ENCODE peak calls at places on chromosomes 16 and 17, in eight cellular contexts. One of them, this sample, is unnamed.

GRCh38 chr17:62933986-62934385 is 32.0 kb upstream of the TANC2 start:
- DNase-seq in A549: no peak
- DNase-seq in fibroblast of lung: no peak
- DNase-seq in fibroblast of pulmonary artery: peak
- DNase-seq in activated T-cell treated with anti-CD3 and anti-CD28 coated beads, Interleukin-2, amount 50 U/mL, for 4 hours: no peak
- DNase-seq in GM12878: no peak
- DNase-seq in T47D: no peak
- DNase-seq in stimulated activated CD4-positive, alpha-beta T cell treated with anti-CD3 and anti-CD28 coated beads, Interleukin-1b, Interleukin-23, amount 100 ng/mL, for 24 hours: no peak
- DNase-seq in this sample: no peak

GRCh38 chr16:31472559-31473203 is 729 bp downstream of the TGFB1I1 start:
- DNase-seq in A549: peak
- DNase-seq in fibroblast of lung: peak
- DNase-seq in fibroblast of pulmonary artery: peak
- DNase-seq in activated T-cell treated with anti-CD3 and anti-CD28 coated beads, Interleukin-2, amount 50 U/mL, for 4 hours: no peak
- DNase-seq in GM12878: no peak
- DNase-seq in T47D: peak
- DNase-seq in stimulated activated CD4-positive, alpha-beta T cell treated with anti-CD3 and anti-CD28 coated beads, Interleukin-1b, Interleukin-23, amount 100 ng/mL, for 24 hours: no peak
- DNase-seq in this sample: peak

GRCh38 chr16:751152-752007 is 9.2 kb upstream of the MSLN start:
- DNase-seq in A549: no peak
- DNase-seq in fibroblast of lung: no peak
- DNase-seq in fibroblast of pulmonary artery: no peak
- DNase-seq in activated T-cell treated with anti-CD3 and anti-CD28 coated beads, Interleukin-2, amount 50 U/mL, for 4 hours: no peak
- DNase-seq in GM12878: no peak
- DNase-seq in T47D: peak
- DNase-seq in stimulated activated CD4-positive, alpha-beta T cell treated with anti-CD3 and anti-CD28 coated beads, Interleukin-1b, Interleukin-23, amount 100 ng/mL, for 24 hours: no peak
- DNase-seq in this sample: no peak

GRCh38 chr17:45388604-45389325 is 43.9 kb downstream of the ARHGAP27 start:
- DNase-seq in A549: no peak
- DNase-seq in fibroblast of lung: peak
- DNase-seq in fibroblast of pulmonary artery: no peak
- DNase-seq in activated T-cell treated with anti-CD3 and anti-CD28 coated beads, Interleukin-2, amount 50 U/mL, for 4 hours: no peak
- DNase-seq in GM12878: no peak
- DNase-seq in T47D: no peak
- DNase-seq in stimulated activated CD4-positive, alpha-beta T cell treated with anti-CD3 and anti-CD28 coated beads, Interleukin-1b, Interleukin-23, amount 100 ng/mL, for 24 hours: no peak
- DNase-seq in this sample: no peak

GRCh38 chr17:71505200-71505599 is 615.6 kb upstream of the SOX9 start:
- DNase-seq in A549: no peak
- DNase-seq in fibroblast of lung: no peak
- DNase-seq in fibroblast of pulmonary artery: no peak
- DNase-seq in activated T-cell treated with anti-CD3 and anti-CD28 coated beads, Interleukin-2, amount 50 U/mL, for 4 hours: no peak
- DNase-seq in GM12878: no peak
- DNase-seq in T47D: no peak
- DNase-seq in stimulated activated CD4-positive, alpha-beta T cell treated with anti-CD3 and anti-CD28 coated beads, Interleukin-1b, Interleukin-23, amount 100 ng/mL, for 24 hours: no peak
- DNase-seq in this sample: no peak

GRCh38 chr17:48427598-48427997 is 2.4 kb downstream of the SKAP1 start:
- DNase-seq in A549: no peak
- DNase-seq in fibroblast of lung: no peak
- DNase-seq in fibroblast of pulmonary artery: no peak
- DNase-seq in activated T-cell treated with anti-CD3 and anti-CD28 coated beads, Interleukin-2, amount 50 U/mL, for 4 hours: peak
- DNase-seq in GM12878: no peak
- DNase-seq in T47D: no peak
- DNase-seq in stimulated activated CD4-positive, alpha-beta T cell treated with anti-CD3 and anti-CD28 coated beads, Interleukin-1b, Interleukin-23, amount 100 ng/mL, for 24 hours: peak
- DNase-seq in this sample: no peak

GRCh38 chr16:70158261-70158939 is 15.2 kb upstream of the CLEC18C start:
- DNase-seq in A549: peak
- DNase-seq in fibroblast of lung: no peak
- DNase-seq in fibroblast of pulmonary artery: no peak
- DNase-seq in activated T-cell treated with anti-CD3 and anti-CD28 coated beads, Interleukin-2, amount 50 U/mL, for 4 hours: no peak
- DNase-seq in GM12878: no peak
- DNase-seq in T47D: peak
- DNase-seq in stimulated activated CD4-positive, alpha-beta T cell treated with anti-CD3 and anti-CD28 coated beads, Interleukin-1b, Interleukin-23, amount 100 ng/mL, for 24 hours: no peak
- DNase-seq in this sample: peak

GRCh38 chr16:56190903-56191806 is at the start of gene GNAO1:
- DNase-seq in A549: peak
- DNase-seq in fibroblast of lung: peak
- DNase-seq in fibroblast of pulmonary artery: peak
- DNase-seq in activated T-cell treated with anti-CD3 and anti-CD28 coated beads, Interleukin-2, amount 50 U/mL, for 4 hours: peak
- DNase-seq in GM12878: no peak
- DNase-seq in T47D: peak
- DNase-seq in stimulated activated CD4-positive, alpha-beta T cell treated with anti-CD3 and anti-CD28 coated beads, Interleukin-1b, Interleukin-23, amount 100 ng/mL, for 24 hours: no peak
- DNase-seq in this sample: peak

GRCh38 chr16:84574191-84574590 is 43.7 kb downstream of the COTL1 start:
- DNase-seq in A549: no peak
- DNase-seq in fibroblast of lung: no peak
- DNase-seq in fibroblast of pulmonary artery: no peak
- DNase-seq in activated T-cell treated with anti-CD3 and anti-CD28 coated beads, Interleukin-2, amount 50 U/mL, for 4 hours: no peak
- DNase-seq in GM12878: no peak
- DNase-seq in T47D: no peak
- DNase-seq in stimulated activated CD4-positive, alpha-beta T cell treated with anti-CD3 and anti-CD28 coated beads, Interleukin-1b, Interleukin-23, amount 100 ng/mL, for 24 hours: no peak
- DNase-seq in this sample: no peak

GRCh38 chr17:42118545-42118944 is 2.6 kb downstream of the KAT2A start:
- DNase-seq in A549: peak
- DNase-seq in fibroblast of lung: peak
- DNase-seq in fibroblast of pulmonary artery: peak
- DNase-seq in activated T-cell treated with anti-CD3 and anti-CD28 coated beads, Interleukin-2, amount 50 U/mL, for 4 hours: peak
- DNase-seq in GM12878: no peak
- DNase-seq in T47D: peak
- DNase-seq in stimulated activated CD4-positive, alpha-beta T cell treated with anti-CD3 and anti-CD28 coated beads, Interleukin-1b, Interleukin-23, amount 100 ng/mL, for 24 hours: no peak
- DNase-seq in this sample: peak

GRCh38 chr16:86709902-86710601 is 131.7 kb downstream of the FOXL1 start:
- DNase-seq in A549: no peak
- DNase-seq in fibroblast of lung: no peak
- DNase-seq in fibroblast of pulmonary artery: no peak
- DNase-seq in activated T-cell treated with anti-CD3 and anti-CD28 coated beads, Interleukin-2, amount 50 U/mL, for 4 hours: no peak
- DNase-seq in GM12878: no peak
- DNase-seq in T47D: no peak
- DNase-seq in stimulated activated CD4-positive, alpha-beta T cell treated with anti-CD3 and anti-CD28 coated beads, Interleukin-1b, Interleukin-23, amount 100 ng/mL, for 24 hours: no peak
- DNase-seq in this sample: no peak

GRCh38 chr16:84810518-84811273 is 9.1 kb upstream of the CRISPLD2 start:
- DNase-seq in A549: no peak
- DNase-seq in fibroblast of lung: peak
- DNase-seq in fibroblast of pulmonary artery: peak
- DNase-seq in activated T-cell treated with anti-CD3 and anti-CD28 coated beads, Interleukin-2, amount 50 U/mL, for 4 hours: no peak
- DNase-seq in GM12878: peak
- DNase-seq in T47D: no peak
- DNase-seq in stimulated activated CD4-positive, alpha-beta T cell treated with anti-CD3 and anti-CD28 coated beads, Interleukin-1b, Interleukin-23, amount 100 ng/mL, for 24 hours: no peak
- DNase-seq in this sample: no peak

GRCh38 chr16:57794849-57795430 is 7.4 kb downstream of the KIFC3 start:
- DNase-seq in A549: no peak
- DNase-seq in fibroblast of lung: no peak
- DNase-seq in fibroblast of pulmonary artery: no peak
- DNase-seq in activated T-cell treated with anti-CD3 and anti-CD28 coated beads, Interleukin-2, amount 50 U/mL, for 4 hours: no peak
- DNase-seq in GM12878: no peak
- DNase-seq in T47D: no peak
- DNase-seq in stimulated activated CD4-positive, alpha-beta T cell treated with anti-CD3 and anti-CD28 coated beads, Interleukin-1b, Interleukin-23, amount 100 ng/mL, for 24 hours: no peak
- DNase-seq in this sample: no peak

GRCh38 chr17:45110676-45111611 is 21.4 kb downstream of the PLCD3 start:
- DNase-seq in A549: no peak
- DNase-seq in fibroblast of lung: no peak
- DNase-seq in fibroblast of pulmonary artery: no peak
- DNase-seq in activated T-cell treated with anti-CD3 and anti-CD28 coated beads, Interleukin-2, amount 50 U/mL, for 4 hours: no peak
- DNase-seq in GM12878: no peak
- DNase-seq in T47D: no peak
- DNase-seq in stimulated activated CD4-positive, alpha-beta T cell treated with anti-CD3 and anti-CD28 coated beads, Interleukin-1b, Interleukin-23, amount 100 ng/mL, for 24 hours: no peak
- DNase-seq in this sample: no peak